ENCODE peak calls at places on chromosomes 3 and 15, in seven cellular contexts. P is H9, D is mesenchymal stem cell, U is mesendoderm, G is H1, O is trophoblast cell, K is neuronal stem cell. A is an unnamed sample.

GRCh38 chr3:149160754-149161289 is 31.4 kb downstream of the HPS3 start:
- DNase-seq in P (no peak), D (no peak), K (no peak), G (no peak), O (no peak), U (no peak), A (peak)

GRCh38 chr3:40329081-40329480 is 19.6 kb downstream of the EIF1B start:
- DNase-seq in D (no peak), O (no peak), P (no peak), U (no peak), K (no peak), G (no peak), A (no peak)

GRCh38 chr3:9700536-9700935 is 3.1 kb upstream of the CPNE9 start:
- DNase-seq in K (no peak), U (no peak), G (no peak), P (no peak), O (no peak), D (no peak), A (no peak)

GRCh38 chr3:19931180-19931692 is 2.8 kb downstream of the EFHB start:
- DNase-seq in U (no peak), G (no peak), K (no peak), P (no peak), O (peak), D (peak), A (no peak)

GRCh38 chr3:197266331-197266730 is 32.1 kb downstream of the DLG1 start:
- DNase-seq in U (no peak), D (no peak), O (no peak), P (no peak), K (no peak), G (no peak), A (no peak)

GRCh38 chr3:159499031-159499793 is 489.4 kb upstream of the IL12A start:
- DNase-seq in O (peak), U (peak), G (no peak), D (peak), P (no peak), K (no peak), A (peak)

GRCh38 chr3:41120461-41120860 is 78.8 kb upstream of the CTNNB1 start:
- DNase-seq in D (no peak), K (no peak), U (no peak), O (no peak), G (no peak), P (no peak), A (no peak)

GRCh38 chr15:70289191-70289955 is 191.7 kb upstream of the TLE3 start:
- DNase-seq in P (no peak), K (no peak), U (peak), O (peak), G (no peak), D (no peak), A (no peak)

GRCh38 chr15:101049856-101050646 is 130.9 kb downstream of the LRRK1 start:
- DNase-seq in G (peak), D (no peak), P (no peak), U (no peak), O (no peak), K (no peak), A (no peak)

GRCh38 chr3:55661141-55661540 is 174.0 kb upstream of the WNT5A start:
- DNase-seq in P (no peak), D (no peak), G (no peak), O (no peak), U (no peak), K (no peak), A (no peak)

GRCh38 chr3:159787794-159788205 is 200.8 kb upstream of the IL12A start:
- DNase-seq in K (no peak), D (peak), U (peak), P (no peak), G (no peak), O (peak), A (peak)

GRCh38 chr3:37329465-37329864 is 155.1 kb upstream of the LRRFIP2 start:
- DNase-seq in P (no peak), G (no peak), D (no peak), O (peak), U (no peak), K (no peak), A (no peak)

GRCh38 chr3:87855626-87856025 is 203.2 kb downstream of the CGGBP1 start:
- DNase-seq in D (peak), O (peak), U (no peak), P (no peak), K (no peak), G (no peak), A (no peak)

GRCh38 chr15:77840962-77841361 is 208.2 kb upstream of the LINGO1 start:
- DNase-seq in D (peak), G (no peak), O (peak), P (peak), U (no peak), K (no peak), A (peak)

GRCh38 chr3:12046406-12046805 is 42.2 kb downstream of the SYN2 start:
- DNase-seq in K (no peak), U (no peak), P (no peak), D (no peak), O (peak), G (no peak), A (no peak)

GRCh38 chr3:37163262-37164020 is 10.9 kb downstream of the LRRFIP2 start:
- DNase-seq in D (peak), K (no peak), O (no peak), U (peak), P (peak), G (no peak), A (peak)

GRCh38 chr3:182739619-182740018 is 53.7 kb upstream of the ATP11B start:
- DNase-seq in P (no peak), O (no peak), D (no peak), G (no peak), U (peak), K (no peak), A (peak)

GRCh38 chr15:33547876-33548275 is 237.1 kb downstream of the RYR3 start:
- DNase-seq in D (peak), K (peak), O (peak), P (peak), G (peak), U (peak), A (peak)

GRCh38 chr3:119636194-119636593 is 24.2 kb downstream of the POPDC2 start:
- DNase-seq in P (no peak), O (peak), G (no peak), K (no peak), U (no peak), D (peak), A (peak)
- H4K8ac ChIP-seq in P (peak), O (no peak), G (no peak), K (no peak), U (no peak), D (no peak), A (peak)

DNA sequence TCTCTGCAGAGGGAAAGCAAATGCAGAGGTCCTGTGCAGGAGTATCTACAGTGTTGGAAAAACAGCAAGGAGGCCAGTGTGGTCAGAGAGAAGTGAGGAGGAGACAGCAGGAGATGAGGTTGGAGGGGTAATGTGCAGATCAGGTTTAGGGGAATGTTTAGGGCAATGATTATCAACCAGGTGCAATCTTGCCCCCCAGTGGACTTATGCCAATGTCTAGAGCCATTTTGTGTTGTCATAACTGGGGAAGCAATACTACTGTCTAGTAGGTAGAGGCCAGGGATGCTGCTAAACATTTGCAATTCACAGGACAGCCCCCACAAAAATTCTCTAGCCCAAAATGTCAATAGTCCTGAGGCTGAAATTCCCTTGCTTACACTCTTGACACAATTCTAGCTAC is 13.1 kb downstream of the CCDC191 start:
- DNase-seq in G (no peak), U (no peak), D (no peak), P (no peak), K (no peak), O (no peak), A (no peak)
- H4K8ac ChIP-seq in G (no peak), U (no peak), D (no peak), P (no peak), K (no peak), O (no peak), A (no peak)

GRCh38 chr3:29731050-29731449 is 450.2 kb downstream of the RBMS3 start:
- DNase-seq in O (no peak), K (no peak), U (no peak), D (no peak), G (no peak), P (no peak), A (no peak)
- H4K8ac ChIP-seq in O (no peak), K (no peak), U (no peak), D (no peak), G (no peak), P (no peak), A (no peak)

GRCh38 chr3:172569128-172570008 is 46.1 kb upstream of the TNFSF10 start:
- DNase-seq in K (no peak), G (no peak), P (no peak), D (no peak), U (no peak), O (no peak), A (no peak)
- H4K8ac ChIP-seq in K (no peak), G (no peak), P (no peak), D (no peak), U (no peak), O (no peak), A (no peak)

GRCh38 chr3:80099559-80099958 is 331.8 kb upstream of the ROBO1 start:
- DNase-seq in O (no peak), K (no peak), D (no peak), U (no peak), P (no peak), G (no peak), A (no peak)

GRCh38 chr3:80097674-80098073 is 329.9 kb upstream of the ROBO1 start:
- DNase-seq in G (no peak), D (no peak), O (no peak), P (no peak), U (no peak), K (no peak), A (no peak)

DNA sequence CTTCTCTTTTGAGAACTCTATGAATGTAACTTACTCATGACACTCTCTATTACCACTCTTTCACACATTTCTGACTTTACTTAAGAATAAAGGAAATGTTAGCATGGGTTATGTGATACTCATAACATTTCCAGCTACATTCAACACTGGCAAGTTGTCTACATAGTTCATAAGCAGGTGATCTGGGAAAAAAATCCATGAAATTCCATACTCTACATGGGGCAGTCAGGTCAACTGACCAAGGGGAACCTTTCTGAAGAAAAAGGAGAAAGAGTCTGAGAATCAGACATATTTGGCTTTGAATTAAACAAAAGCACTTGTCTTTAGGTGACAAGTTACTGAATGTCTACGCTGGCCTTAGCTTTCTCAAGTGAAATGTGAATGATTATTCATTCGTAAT is 329.1 kb upstream of the ROBO1 start:
- DNase-seq in G (no peak), U (no peak), P (no peak), K (no peak), O (no peak), D (no peak), A (no peak)
- H4K8ac ChIP-seq in G (no peak), U (no peak), P (no peak), K (no peak), O (no peak), D (no peak), A (no peak)

GRCh38 chr15:74855857-74856256 is 12.9 kb upstream of the ULK3 start:
- DNase-seq in G (no peak), P (no peak), D (no peak), U (no peak), K (no peak), O (no peak), A (no peak)

GRCh38 chr15:74854453-74854852 is 11.5 kb upstream of the ULK3 start:
- DNase-seq in P (no peak), G (no peak), O (no peak), U (no peak), D (no peak), K (no peak), A (no peak)

GRCh38 chr15:74850398-74850797 is 7.4 kb upstream of the ULK3 start:
- DNase-seq in D (no peak), P (no peak), U (no peak), K (no peak), O (no peak), G (no peak), A (no peak)

GRCh38 chr15:74847462-74847861 is 4.5 kb upstream of the ULK3 start:
- DNase-seq in G (no peak), K (no peak), D (no peak), U (no peak), P (no peak), O (no peak), A (no peak)

GRCh38 chr15:74851960-74852359 is 9.0 kb upstream of the ULK3 start:
- DNase-seq in D (no peak), P (no peak), O (no peak), K (no peak), U (no peak), G (no peak), A (no peak)
- H4K8ac ChIP-seq in D (no peak), P (no peak), O (no peak), K (no peak), U (no peak), G (no peak), A (no peak)

GRCh38 chr3:176959867-176960266 is 237.4 kb downstream of the TBL1XR1 start:
- DNase-seq in G (no peak), O (no peak), P (no peak), K (no peak), U (no peak), D (no peak), A (no peak)

GRCh38 chr3:176961916-176962315 is 235.4 kb downstream of the TBL1XR1 start:
- DNase-seq in U (peak), P (no peak), K (no peak), G (no peak), D (peak), O (no peak), A (peak)

GRCh38 chr3:176953106-176954080 is 243.9 kb downstream of the TBL1XR1 start:
- DNase-seq in D (peak), P (no peak), K (no peak), O (peak), U (no peak), G (no peak), A (peak)

GRCh38 chr3:176954517-176954916 is 242.8 kb downstream of the TBL1XR1 start:
- DNase-seq in U (no peak), D (no peak), G (no peak), P (no peak), K (no peak), O (no peak), A (no peak)

GRCh38 chr3:176958560-176958959 is 238.7 kb downstream of the TBL1XR1 start:
- DNase-seq in K (no peak), P (no peak), D (no peak), U (no peak), O (peak), G (no peak), A (no peak)
- H4K8ac ChIP-seq in K (no peak), P (no peak), D (no peak), U (no peak), O (no peak), G (no peak), A (no peak)

GRCh38 chr3:100209948-100210776 is 50.6 kb upstream of the TBC1D23 start:
- DNase-seq in G (no peak), D (peak), K (no peak), O (no peak), P (no peak), U (no peak), A (peak)

GRCh38 chr3:100206687-100207086 is 54.1 kb upstream of the TBC1D23 start:
- DNase-seq in D (no peak), U (no peak), O (no peak), K (no peak), P (no peak), G (no peak), A (no peak)

GRCh38 chr3:100210777-100211145 is 50.0 kb upstream of the TBC1D23 start:
- DNase-seq in D (peak), U (peak), P (peak), K (no peak), O (peak), G (no peak), A (peak)

GRCh38 chr3:100207886-100208285 is 52.9 kb upstream of the TBC1D23 start:
- DNase-seq in D (no peak), G (no peak), U (no peak), O (no peak), K (no peak), P (no peak), A (no peak)

GRCh38 chr3:100209169-100209568 is 51.6 kb upstream of the TBC1D23 start:
- DNase-seq in K (no peak), G (no peak), D (no peak), P (no peak), O (no peak), U (no peak), A (no peak)
- H4K8ac ChIP-seq in K (no peak), G (no peak), D (no peak), P (no peak), O (no peak), U (no peak), A (no peak)

GRCh38 chr15:36498401-36498800 is 81.0 kb upstream of the CDIN1 start:
- DNase-seq in K (no peak), P (no peak), U (no peak), D (no peak), G (no peak), O (no peak), A (no peak)

GRCh38 chr15:36502509-36502908 is 76.9 kb upstream of the CDIN1 start:
- DNase-seq in D (no peak), P (no peak), G (no peak), U (no peak), O (no peak), K (no peak), A (no peak)

GRCh38 chr15:36499751-36500389 is 79.6 kb upstream of the CDIN1 start:
- DNase-seq in U (no peak), D (no peak), P (no peak), K (no peak), G (no peak), O (no peak), A (peak)

GRCh38 chr15:36498922-36499321 is 80.5 kb upstream of the CDIN1 start:
- DNase-seq in K (no peak), O (no peak), D (no peak), P (no peak), G (no peak), U (no peak), A (no peak)

DNA sequence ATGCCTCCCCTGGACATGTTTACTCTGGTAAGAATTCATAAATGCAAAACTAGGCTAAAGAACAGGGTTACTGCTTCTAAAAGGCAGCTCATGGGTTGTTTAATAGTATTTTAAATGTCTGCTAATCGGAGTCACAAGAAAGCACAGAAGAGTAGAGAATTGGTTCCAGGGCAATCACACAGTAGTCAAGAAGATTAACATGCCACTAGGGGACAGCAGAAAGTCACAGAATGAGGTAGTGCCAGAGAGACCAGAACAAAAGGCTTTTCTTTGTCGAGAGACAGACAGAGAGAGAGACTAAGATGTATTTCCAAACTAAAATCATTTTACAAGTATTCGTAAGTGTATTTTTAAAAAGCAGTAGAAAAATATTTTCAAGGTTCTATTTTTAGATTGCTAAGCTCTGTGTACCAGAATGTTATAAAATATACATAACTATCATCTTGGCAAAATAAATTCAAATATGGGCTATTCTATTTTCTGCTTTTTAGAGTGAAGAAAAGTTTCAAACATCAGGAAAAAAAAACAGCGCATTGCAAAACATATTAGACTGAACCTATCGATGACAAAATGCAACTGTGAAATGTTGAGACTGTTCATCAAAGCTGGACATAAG is 78.3 kb upstream of the CDIN1 start:
- DNase-seq in O (peak), G (no peak), D (peak), U (peak), K (peak), P (peak), A (peak)
- H4K8ac ChIP-seq in O (no peak), G (no peak), D (no peak), U (no peak), K (no peak), P (no peak), A (no peak)

A was measured in IMR-90.